ENCODE peak calls at places on chromosomes 4 and X, in ten cellular contexts. A is H54; T is fibroblast of the aortic adventitia; U is epithelial cell of prostate; X is right lobe of liver; M is uterus; L is effector memory CD4-positive, alpha-beta T cell; G is islet precursor cell; P is Calu3; J is HS-5. S is an unnamed sample.

GRCh38 chrX:134459683-134460004 is 321 bp upstream of the HPRT1 start:
- DNase-seq in A (no peak), T (peak), U (no peak), X (no peak), M (no peak), L (no peak), G (no peak), P (no peak), J (no peak), S (no peak)

GRCh38 chrX:105645667-105646354 is 176.5 kb upstream of the NRK start:
- DNase-seq in A (no peak), T (no peak), U (peak), X (no peak), M (no peak), L (no peak), G (no peak), P (no peak), J (peak), S (no peak)

GRCh38 chrX:41516995-41517660 is 70.0 kb downstream of the NYX start:
- DNase-seq in A (no peak), T (no peak), U (no peak), X (no peak), M (no peak), L (no peak), G (no peak), P (no peak), J (no peak), S (no peak)

GRCh38 chr4:19254476-19254875 is 997.2 kb upstream of the SLIT2 start:
- DNase-seq in A (no peak), T (peak), U (no peak), X (no peak), M (no peak), L (no peak), G (no peak), P (no peak), J (no peak), S (no peak)

GRCh38 chrX:10972731-10973130 is 138.4 kb upstream of the HCCS start:
- DNase-seq in A (no peak), T (peak), U (no peak), X (no peak), M (no peak), L (no peak), G (no peak), P (no peak), J (no peak), S (no peak)

GRCh38 chr4:65050786-65051185 is 619.5 kb downstream of the EPHA5 start:
- DNase-seq in A (no peak), T (no peak), U (no peak), X (no peak), M (no peak), L (no peak), G (no peak), P (no peak), J (no peak), S (no peak)

GRCh38 chrX:44897539-44897938 is 24.6 kb downstream of the KDM6A start:
- DNase-seq in A (no peak), T (no peak), U (no peak), X (no peak), M (no peak), L (no peak), G (no peak), P (no peak), J (no peak), S (no peak)

GRCh38 chrX:46561931-46562721 is 11.4 kb upstream of the CHST7 start:
- DNase-seq in A (no peak), T (no peak), U (no peak), X (no peak), M (no peak), L (no peak), G (no peak), P (no peak), J (no peak), S (no peak)

GRCh38 chr4:145843651-145844050 is 95.0 kb downstream of the ZNF827 start:
- DNase-seq in A (no peak), T (no peak), U (no peak), X (no peak), M (no peak), L (no peak), G (no peak), P (no peak), J (no peak), S (no peak)

GRCh38 chr4:66564901-66565648 is 894.8 kb upstream of the EPHA5 start:
- DNase-seq in A (no peak), T (peak), U (no peak), X (no peak), M (no peak), L (no peak), G (no peak), P (no peak), J (peak), S (no peak)

GRCh38 chr4:1656132-1656531 is 28.0 kb downstream of the FAM53A start:
- DNase-seq in A (no peak), T (no peak), U (no peak), X (no peak), M (no peak), L (no peak), G (no peak), P (no peak), J (no peak), S (no peak)

GRCh38 chr4:141180991-141181760 is 39.5 kb upstream of the ZNF330 start:
- DNase-seq in A (no peak), T (no peak), U (peak), X (no peak), M (no peak), L (no peak), G (no peak), P (no peak), J (no peak), S (no peak)